ENCODE peak calls at places on chromosomes 11 and 22, in six cellular contexts. One of them, this sample, is unnamed.

GRCh38 chr11:64053699-64054098 is 18.0 kb downstream of the FLRT1 start:
- DNase-seq in OCI-LY7: no peak
- DNase-seq in AG10803: no peak
- DNase-seq in nephron progenitor cell: peak
- DNase-seq in Peyer's patch: no peak
- DNase-seq in AG04450: no peak
- DNase-seq in this sample: no peak

GRCh38 chr11:94649254-94649653 is 82.1 kb downstream of the PIWIL4 start:
- DNase-seq in OCI-LY7: no peak
- DNase-seq in AG10803: no peak
- DNase-seq in nephron progenitor cell: no peak
- DNase-seq in Peyer's patch: no peak
- DNase-seq in AG04450: no peak
- DNase-seq in this sample: no peak

GRCh38 chr11:129225190-129225589 is 33.1 kb upstream of the ARHGAP32 start:
- DNase-seq in OCI-LY7: no peak
- DNase-seq in AG10803: peak
- DNase-seq in nephron progenitor cell: no peak
- DNase-seq in Peyer's patch: no peak
- DNase-seq in AG04450: peak
- DNase-seq in this sample: peak

GRCh38 chr11:83639995-83640758 is 354.0 kb upstream of the CCDC90B start:
- DNase-seq in OCI-LY7: no peak
- DNase-seq in AG10803: no peak
- DNase-seq in nephron progenitor cell: no peak
- DNase-seq in Peyer's patch: no peak
- DNase-seq in AG04450: no peak
- DNase-seq in this sample: no peak

GRCh38 chr11:27317751-27318150 is 45.3 kb downstream of the CCDC34 start:
- DNase-seq in OCI-LY7: no peak
- DNase-seq in AG10803: peak
- DNase-seq in nephron progenitor cell: no peak
- DNase-seq in Peyer's patch: no peak
- DNase-seq in AG04450: no peak
- DNase-seq in this sample: peak

GRCh38 chr11:92838655-92839334 is 130.7 kb upstream of the MTNR1B start:
- DNase-seq in OCI-LY7: no peak
- DNase-seq in AG10803: peak
- DNase-seq in nephron progenitor cell: peak
- DNase-seq in Peyer's patch: no peak
- DNase-seq in AG04450: no peak
- DNase-seq in this sample: no peak

GRCh38 chr11:46099973-46100335 is 21.3 kb downstream of the PHF21A start:
- DNase-seq in OCI-LY7: no peak
- DNase-seq in AG10803: peak
- DNase-seq in nephron progenitor cell: no peak
- DNase-seq in Peyer's patch: no peak
- DNase-seq in AG04450: no peak
- DNase-seq in this sample: no peak

GRCh38 chr11:6476571-6476970 is 2.8 kb upstream of the TRIM3 start:
- DNase-seq in OCI-LY7: no peak
- DNase-seq in AG10803: no peak
- DNase-seq in nephron progenitor cell: no peak
- DNase-seq in Peyer's patch: no peak
- DNase-seq in AG04450: no peak
- DNase-seq in this sample: no peak

GRCh38 chr22:24060375-24060788 is 49.3 kb downstream of the CABIN1 start:
- DNase-seq in OCI-LY7: no peak
- DNase-seq in AG10803: peak
- DNase-seq in nephron progenitor cell: no peak
- DNase-seq in Peyer's patch: no peak
- DNase-seq in AG04450: peak
- DNase-seq in this sample: peak

GRCh38 chr22:23240639-23241389 is 60.5 kb downstream of the BCR start:
- DNase-seq in OCI-LY7: peak
- DNase-seq in AG10803: no peak
- DNase-seq in nephron progenitor cell: no peak
- DNase-seq in Peyer's patch: no peak
- DNase-seq in AG04450: no peak
- DNase-seq in this sample: peak

GRCh38 chr11:15816270-15816871 is 540.0 kb downstream of the SOX6 start:
- DNase-seq in OCI-LY7: no peak
- DNase-seq in AG10803: peak
- DNase-seq in nephron progenitor cell: no peak
- DNase-seq in Peyer's patch: no peak
- DNase-seq in AG04450: peak
- DNase-seq in this sample: peak

GRCh38 chr11:69510471-69511357 is 29.3 kb downstream of the LINC01488 start:
- DNase-seq in OCI-LY7: no peak
- DNase-seq in AG10803: peak
- DNase-seq in nephron progenitor cell: no peak
- DNase-seq in Peyer's patch: no peak
- DNase-seq in AG04450: no peak
- DNase-seq in this sample: peak

GRCh38 chr22:48234011-48234410 is 1471.6 kb downstream of the TBC1D22A start:
- DNase-seq in OCI-LY7: no peak
- DNase-seq in AG10803: peak
- DNase-seq in nephron progenitor cell: no peak
- DNase-seq in Peyer's patch: no peak
- DNase-seq in AG04450: no peak
- DNase-seq in this sample: no peak

GRCh38 chr11:126147268-126148111 is 64.0 kb downstream of the RPUSD4 start:
- DNase-seq in OCI-LY7: no peak
- DNase-seq in AG10803: no peak
- DNase-seq in nephron progenitor cell: no peak
- DNase-seq in Peyer's patch: peak
- DNase-seq in AG04450: no peak
- DNase-seq in this sample: no peak

GRCh38 chr11:70569173-70569890 is 171.0 kb downstream of the CTTN start:
- DNase-seq in OCI-LY7: no peak
- DNase-seq in AG10803: no peak
- DNase-seq in nephron progenitor cell: no peak
- DNase-seq in Peyer's patch: no peak
- DNase-seq in AG04450: no peak
- DNase-seq in this sample: no peak

GRCh38 chr11:103488021-103488420 is 378.8 kb downstream of the DYNC2H1 start:
- DNase-seq in OCI-LY7: no peak
- DNase-seq in AG10803: no peak
- DNase-seq in nephron progenitor cell: no peak
- DNase-seq in Peyer's patch: no peak
- DNase-seq in AG04450: no peak
- DNase-seq in this sample: no peak

GRCh38 chr11:13772223-13773046 is 104.0 kb downstream of the FAR1 start:
- DNase-seq in OCI-LY7: peak
- DNase-seq in AG10803: peak
- DNase-seq in nephron progenitor cell: peak
- DNase-seq in Peyer's patch: no peak
- DNase-seq in AG04450: peak
- DNase-seq in this sample: peak

GRCh38 chr22:39478461-39478860 is 21.6 kb downstream of the MGAT3 start:
- DNase-seq in OCI-LY7: no peak
- DNase-seq in AG10803: no peak
- DNase-seq in nephron progenitor cell: peak
- DNase-seq in Peyer's patch: no peak
- DNase-seq in AG04450: no peak
- DNase-seq in this sample: peak

DNA sequence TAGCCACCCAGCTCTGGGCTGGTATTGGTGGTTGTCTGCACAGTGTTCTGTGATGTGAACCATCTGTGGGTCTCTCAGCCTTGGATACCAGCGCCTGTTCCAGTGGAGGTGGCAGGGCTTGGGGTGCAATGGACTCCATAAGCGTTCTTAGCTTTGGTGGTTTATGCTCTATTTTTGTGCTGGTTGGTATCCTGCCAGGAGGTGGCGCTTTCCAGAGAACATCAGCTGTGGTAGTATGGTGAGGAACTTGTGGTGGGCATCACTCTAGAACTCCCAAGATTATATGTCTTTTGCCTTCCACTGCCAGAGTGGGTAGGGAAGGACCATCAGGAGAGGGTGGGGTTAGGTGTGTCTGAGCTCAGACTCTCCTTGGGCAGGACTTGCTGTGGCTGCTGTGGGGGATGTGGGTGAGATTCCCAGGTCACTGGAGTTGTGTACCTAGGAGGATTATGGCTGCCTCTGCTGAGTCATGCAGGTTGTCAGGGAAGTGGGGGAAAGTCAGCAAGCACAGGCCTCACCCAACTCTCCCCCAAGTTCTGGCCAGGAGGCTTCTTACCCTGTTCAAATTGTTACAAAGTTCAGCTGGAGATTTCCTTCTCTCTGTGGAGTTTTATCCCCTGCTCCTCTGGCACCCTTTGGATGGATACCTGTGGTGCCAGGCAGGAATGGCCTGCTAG is 47.2 kb downstream of the MRGPRX2 start:
- DNase-seq in OCI-LY7: no peak
- DNase-seq in AG10803: no peak
- DNase-seq in nephron progenitor cell: no peak
- DNase-seq in Peyer's patch: no peak
- DNase-seq in AG04450: no peak
- DNase-seq in this sample: peak
- TF ChIP-seq CTCF in OCI-LY7: peak
- TF ChIP-seq CTCF in AG10803: no peak
- TF ChIP-seq CTCF in nephron progenitor cell: no peak
- TF ChIP-seq CTCF in Peyer's patch: no peak
- TF ChIP-seq CTCF in AG04450: peak
- TF ChIP-seq CTCF in this sample: no peak

DNA sequence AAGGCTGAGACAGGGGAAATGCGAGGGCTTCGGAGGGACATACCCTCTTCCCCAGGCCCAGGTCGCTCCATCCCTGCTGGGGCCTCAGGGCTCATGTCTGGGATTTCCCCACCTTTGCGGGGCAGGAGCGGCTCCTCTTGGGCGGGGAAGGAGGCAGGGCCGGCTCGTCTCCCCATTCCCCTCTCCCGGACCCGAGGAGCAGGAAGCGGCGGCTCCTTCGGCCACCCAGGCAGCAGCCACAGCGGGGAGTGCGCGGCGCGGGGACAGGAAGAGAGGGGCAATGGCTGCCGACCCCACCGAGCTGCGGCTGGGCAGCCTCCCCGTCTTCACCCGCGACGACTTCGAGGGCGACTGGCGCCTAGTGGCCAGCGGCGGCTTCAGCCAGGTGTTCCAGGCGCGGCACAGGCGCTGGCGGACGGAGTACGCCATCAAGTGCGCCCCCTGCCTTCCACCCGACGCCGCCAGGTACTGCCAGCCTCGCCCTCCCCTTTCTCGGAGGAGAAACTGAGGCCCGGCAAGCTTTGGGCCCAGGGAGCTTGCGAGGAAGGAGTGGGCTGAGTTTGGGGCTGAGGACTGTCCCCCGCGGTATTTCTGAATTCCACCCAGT is at the start of gene ANKK1:
- DNase-seq in OCI-LY7: no peak
- DNase-seq in AG10803: no peak
- DNase-seq in nephron progenitor cell: peak
- DNase-seq in Peyer's patch: no peak
- DNase-seq in AG04450: no peak
- DNase-seq in this sample: peak
- TF ChIP-seq CTCF in OCI-LY7: no peak
- TF ChIP-seq CTCF in AG10803: no peak
- TF ChIP-seq CTCF in nephron progenitor cell: peak
- TF ChIP-seq CTCF in Peyer's patch: no peak
- TF ChIP-seq CTCF in AG04450: peak
- TF ChIP-seq CTCF in this sample: peak

GRCh38 chr11:32448232-32448631 is 12.9 kb upstream of the WT1 start:
- DNase-seq in OCI-LY7: peak
- DNase-seq in AG10803: no peak
- DNase-seq in nephron progenitor cell: no peak
- DNase-seq in Peyer's patch: no peak
- DNase-seq in AG04450: no peak
- DNase-seq in this sample: peak
- TF ChIP-seq CTCF in OCI-LY7: peak
- TF ChIP-seq CTCF in AG10803: peak
- TF ChIP-seq CTCF in nephron progenitor cell: peak
- TF ChIP-seq CTCF in Peyer's patch: no peak
- TF ChIP-seq CTCF in AG04450: no peak
- TF ChIP-seq CTCF in this sample: no peak

GRCh38 chr22:37608477-37609239 is at the start of gene GGA1:
- DNase-seq in OCI-LY7: peak
- DNase-seq in AG10803: peak
- DNase-seq in nephron progenitor cell: peak
- DNase-seq in Peyer's patch: peak
- DNase-seq in AG04450: peak
- DNase-seq in this sample: peak
- TF ChIP-seq CTCF in OCI-LY7: no peak
- TF ChIP-seq CTCF in AG10803: no peak
- TF ChIP-seq CTCF in nephron progenitor cell: no peak
- TF ChIP-seq CTCF in Peyer's patch: peak
- TF ChIP-seq CTCF in AG04450: no peak
- TF ChIP-seq CTCF in this sample: no peak

GRCh38 chr22:18927573-18927972 is 8.5 kb downstream of the PRODH start:
- DNase-seq in OCI-LY7: no peak
- DNase-seq in AG10803: no peak
- DNase-seq in nephron progenitor cell: no peak
- DNase-seq in Peyer's patch: no peak
- DNase-seq in AG04450: no peak
- DNase-seq in this sample: no peak
- TF ChIP-seq CTCF in OCI-LY7: no peak
- TF ChIP-seq CTCF in AG10803: no peak
- TF ChIP-seq CTCF in nephron progenitor cell: no peak
- TF ChIP-seq CTCF in Peyer's patch: no peak
- TF ChIP-seq CTCF in AG04450: no peak
- TF ChIP-seq CTCF in this sample: no peak

GRCh38 chr11:5317301-5317700 is 6.8 kb downstream of the OR51B2 start:
- DNase-seq in OCI-LY7: no peak
- DNase-seq in AG10803: no peak
- DNase-seq in nephron progenitor cell: no peak
- DNase-seq in Peyer's patch: no peak
- DNase-seq in AG04450: no peak
- DNase-seq in this sample: no peak
- TF ChIP-seq CTCF in OCI-LY7: no peak
- TF ChIP-seq CTCF in AG10803: no peak
- TF ChIP-seq CTCF in nephron progenitor cell: no peak
- TF ChIP-seq CTCF in Peyer's patch: no peak
- TF ChIP-seq CTCF in AG04450: no peak
- TF ChIP-seq CTCF in this sample: no peak

GRCh38 chr11:85182437-85183109 is 444.6 kb downstream of the DLG2 start:
- DNase-seq in OCI-LY7: peak
- DNase-seq in AG10803: peak
- DNase-seq in nephron progenitor cell: peak
- DNase-seq in Peyer's patch: no peak
- DNase-seq in AG04450: no peak
- DNase-seq in this sample: peak
- TF ChIP-seq CTCF in OCI-LY7: peak
- TF ChIP-seq CTCF in AG10803: peak
- TF ChIP-seq CTCF in nephron progenitor cell: peak
- TF ChIP-seq CTCF in Peyer's patch: no peak
- TF ChIP-seq CTCF in AG04450: peak
- TF ChIP-seq CTCF in this sample: peak